ENCODE peak calls at places on chromosomes 4 and X, in nine cellular contexts. One of them, this sample, is unnamed.

GRCh38 chr4:133624744-133625143 is 475.6 kb downstream of the PCDH10 start:
- DNase-seq in PC-3: no peak
- DNase-seq in activated CD8-positive, alpha-beta memory T cell treated with anti-CD3 and anti-CD28 coated beads for 48 hours: no peak
- DNase-seq in HT-29: no peak
- DNase-seq in H4: no peak
- DNase-seq in activated T-helper 1 cell treated with anti-CD3 and anti-CD28 coated beads, Interleukin-12 subunit alpha, Interleukin-12 subunit beta, Interleukin-2, Interleukin-4 antibody, amounts not matched to agents 30 ng/mL and 10 ng/mL and 1 ng/mL, durations not matched to agents 14 hours and 24 hours and 36 hours: no peak
- DNase-seq in activated CD4-positive, alpha-beta T cell treated with anti-CD3 and anti-CD28 coated beads, Interleukin-2, amount 10 ng/mL, durations not matched to agents 7 days and 5 days: no peak
- DNase-seq in NCI-H774: no peak
- DNase-seq in chondrocyte: no peak
- DNase-seq in this sample: no peak

GRCh38 chr4:168794092-168794707 is 215.9 kb downstream of the CBR4 start:
- DNase-seq in PC-3: no peak
- DNase-seq in activated CD8-positive, alpha-beta memory T cell treated with anti-CD3 and anti-CD28 coated beads for 48 hours: no peak
- DNase-seq in HT-29: no peak
- DNase-seq in H4: no peak
- DNase-seq in activated T-helper 1 cell treated with anti-CD3 and anti-CD28 coated beads, Interleukin-12 subunit alpha, Interleukin-12 subunit beta, Interleukin-2, Interleukin-4 antibody, amounts not matched to agents 30 ng/mL and 10 ng/mL and 1 ng/mL, durations not matched to agents 14 hours and 24 hours and 36 hours: no peak
- DNase-seq in activated CD4-positive, alpha-beta T cell treated with anti-CD3 and anti-CD28 coated beads, Interleukin-2, amount 10 ng/mL, durations not matched to agents 7 days and 5 days: no peak
- DNase-seq in NCI-H774: no peak
- DNase-seq in chondrocyte: no peak
- DNase-seq in this sample: no peak

GRCh38 chrX:7444967-7445366 is 297.0 kb upstream of the PUDP start:
- DNase-seq in PC-3: peak; percentile 59
- DNase-seq in activated CD8-positive, alpha-beta memory T cell treated with anti-CD3 and anti-CD28 coated beads for 48 hours: no peak
- DNase-seq in HT-29: no peak
- DNase-seq in H4: no peak
- DNase-seq in activated T-helper 1 cell treated with anti-CD3 and anti-CD28 coated beads, Interleukin-12 subunit alpha, Interleukin-12 subunit beta, Interleukin-2, Interleukin-4 antibody, amounts not matched to agents 30 ng/mL and 10 ng/mL and 1 ng/mL, durations not matched to agents 14 hours and 24 hours and 36 hours: no peak
- DNase-seq in activated CD4-positive, alpha-beta T cell treated with anti-CD3 and anti-CD28 coated beads, Interleukin-2, amount 10 ng/mL, durations not matched to agents 7 days and 5 days: no peak
- DNase-seq in NCI-H774: no peak
- DNase-seq in chondrocyte: no peak
- DNase-seq in this sample: peak; percentile 94

GRCh38 chrX:103503853-103504207 is 15.5 kb downstream of the RAB40A start:
- DNase-seq in PC-3: no peak
- DNase-seq in activated CD8-positive, alpha-beta memory T cell treated with anti-CD3 and anti-CD28 coated beads for 48 hours: no peak
- DNase-seq in HT-29: no peak
- DNase-seq in H4: no peak
- DNase-seq in activated T-helper 1 cell treated with anti-CD3 and anti-CD28 coated beads, Interleukin-12 subunit alpha, Interleukin-12 subunit beta, Interleukin-2, Interleukin-4 antibody, amounts not matched to agents 30 ng/mL and 10 ng/mL and 1 ng/mL, durations not matched to agents 14 hours and 24 hours and 36 hours: no peak
- DNase-seq in activated CD4-positive, alpha-beta T cell treated with anti-CD3 and anti-CD28 coated beads, Interleukin-2, amount 10 ng/mL, durations not matched to agents 7 days and 5 days: no peak
- DNase-seq in NCI-H774: no peak
- DNase-seq in chondrocyte: no peak
- DNase-seq in this sample: no peak

GRCh38 chr4:168852387-168852786 is 157.7 kb downstream of the CBR4 start:
- DNase-seq in PC-3: no peak
- DNase-seq in activated CD8-positive, alpha-beta memory T cell treated with anti-CD3 and anti-CD28 coated beads for 48 hours: no peak
- DNase-seq in HT-29: no peak
- DNase-seq in H4: no peak
- DNase-seq in activated T-helper 1 cell treated with anti-CD3 and anti-CD28 coated beads, Interleukin-12 subunit alpha, Interleukin-12 subunit beta, Interleukin-2, Interleukin-4 antibody, amounts not matched to agents 30 ng/mL and 10 ng/mL and 1 ng/mL, durations not matched to agents 14 hours and 24 hours and 36 hours: no peak
- DNase-seq in activated CD4-positive, alpha-beta T cell treated with anti-CD3 and anti-CD28 coated beads, Interleukin-2, amount 10 ng/mL, durations not matched to agents 7 days and 5 days: no peak
- DNase-seq in NCI-H774: no peak
- DNase-seq in chondrocyte: no peak
- DNase-seq in this sample: no peak

GRCh38 chr4:121655320-121656268 is 41.2 kb downstream of the ANXA5 start:
- DNase-seq in PC-3: no peak
- DNase-seq in activated CD8-positive, alpha-beta memory T cell treated with anti-CD3 and anti-CD28 coated beads for 48 hours: no peak
- DNase-seq in HT-29: no peak
- DNase-seq in H4: no peak
- DNase-seq in activated T-helper 1 cell treated with anti-CD3 and anti-CD28 coated beads, Interleukin-12 subunit alpha, Interleukin-12 subunit beta, Interleukin-2, Interleukin-4 antibody, amounts not matched to agents 30 ng/mL and 10 ng/mL and 1 ng/mL, durations not matched to agents 14 hours and 24 hours and 36 hours: no peak
- DNase-seq in activated CD4-positive, alpha-beta T cell treated with anti-CD3 and anti-CD28 coated beads, Interleukin-2, amount 10 ng/mL, durations not matched to agents 7 days and 5 days: no peak
- DNase-seq in NCI-H774: no peak
- DNase-seq in chondrocyte: no peak
- DNase-seq in this sample: no peak

GRCh38 chr4:184190711-184191110 is 27.0 kb downstream of the ENPP6 start:
- DNase-seq in PC-3: no peak
- DNase-seq in activated CD8-positive, alpha-beta memory T cell treated with anti-CD3 and anti-CD28 coated beads for 48 hours: no peak
- DNase-seq in HT-29: no peak
- DNase-seq in H4: no peak
- DNase-seq in activated T-helper 1 cell treated with anti-CD3 and anti-CD28 coated beads, Interleukin-12 subunit alpha, Interleukin-12 subunit beta, Interleukin-2, Interleukin-4 antibody, amounts not matched to agents 30 ng/mL and 10 ng/mL and 1 ng/mL, durations not matched to agents 14 hours and 24 hours and 36 hours: no peak
- DNase-seq in activated CD4-positive, alpha-beta T cell treated with anti-CD3 and anti-CD28 coated beads, Interleukin-2, amount 10 ng/mL, durations not matched to agents 7 days and 5 days: no peak
- DNase-seq in NCI-H774: no peak
- DNase-seq in chondrocyte: no peak
- DNase-seq in this sample: no peak

GRCh38 chr4:51890760-51891159 is 47.8 kb downstream of the DCUN1D4 start:
- DNase-seq in PC-3: no peak
- DNase-seq in activated CD8-positive, alpha-beta memory T cell treated with anti-CD3 and anti-CD28 coated beads for 48 hours: no peak
- DNase-seq in HT-29: no peak
- DNase-seq in H4: no peak
- DNase-seq in activated T-helper 1 cell treated with anti-CD3 and anti-CD28 coated beads, Interleukin-12 subunit alpha, Interleukin-12 subunit beta, Interleukin-2, Interleukin-4 antibody, amounts not matched to agents 30 ng/mL and 10 ng/mL and 1 ng/mL, durations not matched to agents 14 hours and 24 hours and 36 hours: no peak
- DNase-seq in activated CD4-positive, alpha-beta T cell treated with anti-CD3 and anti-CD28 coated beads, Interleukin-2, amount 10 ng/mL, durations not matched to agents 7 days and 5 days: no peak
- DNase-seq in NCI-H774: no peak
- DNase-seq in chondrocyte: no peak
- DNase-seq in this sample: no peak

GRCh38 chr4:75985116-75985515 is 5.6 kb downstream of the SDAD1 start:
- DNase-seq in PC-3: peak; percentile 59
- DNase-seq in activated CD8-positive, alpha-beta memory T cell treated with anti-CD3 and anti-CD28 coated beads for 48 hours: no peak
- DNase-seq in HT-29: no peak
- DNase-seq in H4: no peak
- DNase-seq in activated T-helper 1 cell treated with anti-CD3 and anti-CD28 coated beads, Interleukin-12 subunit alpha, Interleukin-12 subunit beta, Interleukin-2, Interleukin-4 antibody, amounts not matched to agents 30 ng/mL and 10 ng/mL and 1 ng/mL, durations not matched to agents 14 hours and 24 hours and 36 hours: no peak
- DNase-seq in activated CD4-positive, alpha-beta T cell treated with anti-CD3 and anti-CD28 coated beads, Interleukin-2, amount 10 ng/mL, durations not matched to agents 7 days and 5 days: no peak
- DNase-seq in NCI-H774: no peak
- DNase-seq in chondrocyte: no peak
- DNase-seq in this sample: peak; percentile 93

GRCh38 chr4:92381640-92382039 is 77.9 kb downstream of the GRID2 start:
- DNase-seq in PC-3: no peak
- DNase-seq in activated CD8-positive, alpha-beta memory T cell treated with anti-CD3 and anti-CD28 coated beads for 48 hours: no peak
- DNase-seq in HT-29: no peak
- DNase-seq in H4: no peak
- DNase-seq in activated T-helper 1 cell treated with anti-CD3 and anti-CD28 coated beads, Interleukin-12 subunit alpha, Interleukin-12 subunit beta, Interleukin-2, Interleukin-4 antibody, amounts not matched to agents 30 ng/mL and 10 ng/mL and 1 ng/mL, durations not matched to agents 14 hours and 24 hours and 36 hours: no peak
- DNase-seq in activated CD4-positive, alpha-beta T cell treated with anti-CD3 and anti-CD28 coated beads, Interleukin-2, amount 10 ng/mL, durations not matched to agents 7 days and 5 days: no peak
- DNase-seq in NCI-H774: no peak
- DNase-seq in chondrocyte: no peak
- DNase-seq in this sample: peak; percentile 6

GRCh38 chr4:106986486-106986885 is 49.6 kb downstream of the DKK2 start:
- DNase-seq in PC-3: no peak
- DNase-seq in activated CD8-positive, alpha-beta memory T cell treated with anti-CD3 and anti-CD28 coated beads for 48 hours: no peak
- DNase-seq in HT-29: no peak
- DNase-seq in H4: no peak
- DNase-seq in activated T-helper 1 cell treated with anti-CD3 and anti-CD28 coated beads, Interleukin-12 subunit alpha, Interleukin-12 subunit beta, Interleukin-2, Interleukin-4 antibody, amounts not matched to agents 30 ng/mL and 10 ng/mL and 1 ng/mL, durations not matched to agents 14 hours and 24 hours and 36 hours: no peak
- DNase-seq in activated CD4-positive, alpha-beta T cell treated with anti-CD3 and anti-CD28 coated beads, Interleukin-2, amount 10 ng/mL, durations not matched to agents 7 days and 5 days: no peak
- DNase-seq in NCI-H774: no peak
- DNase-seq in chondrocyte: no peak
- DNase-seq in this sample: peak; percentile 4

GRCh38 chrX:154648931-154649863 is 4.2 kb downstream of the CTAG2 start:
- DNase-seq in PC-3: no peak
- DNase-seq in activated CD8-positive, alpha-beta memory T cell treated with anti-CD3 and anti-CD28 coated beads for 48 hours: no peak
- DNase-seq in HT-29: no peak
- DNase-seq in H4: no peak
- DNase-seq in activated T-helper 1 cell treated with anti-CD3 and anti-CD28 coated beads, Interleukin-12 subunit alpha, Interleukin-12 subunit beta, Interleukin-2, Interleukin-4 antibody, amounts not matched to agents 30 ng/mL and 10 ng/mL and 1 ng/mL, durations not matched to agents 14 hours and 24 hours and 36 hours: no peak
- DNase-seq in activated CD4-positive, alpha-beta T cell treated with anti-CD3 and anti-CD28 coated beads, Interleukin-2, amount 10 ng/mL, durations not matched to agents 7 days and 5 days: no peak
- DNase-seq in NCI-H774: no peak
- DNase-seq in chondrocyte: peak; percentile 74
- DNase-seq in this sample: no peak

GRCh38 chrX:8868070-8868795 is 67.0 kb upstream of the FAM9A start:
- DNase-seq in PC-3: peak; percentile 92
- DNase-seq in activated CD8-positive, alpha-beta memory T cell treated with anti-CD3 and anti-CD28 coated beads for 48 hours: no peak
- DNase-seq in HT-29: no peak
- DNase-seq in H4: peak; percentile 33
- DNase-seq in activated T-helper 1 cell treated with anti-CD3 and anti-CD28 coated beads, Interleukin-12 subunit alpha, Interleukin-12 subunit beta, Interleukin-2, Interleukin-4 antibody, amounts not matched to agents 30 ng/mL and 10 ng/mL and 1 ng/mL, durations not matched to agents 14 hours and 24 hours and 36 hours: no peak
- DNase-seq in activated CD4-positive, alpha-beta T cell treated with anti-CD3 and anti-CD28 coated beads, Interleukin-2, amount 10 ng/mL, durations not matched to agents 7 days and 5 days: no peak
- DNase-seq in NCI-H774: no peak
- DNase-seq in chondrocyte: no peak
- DNase-seq in this sample: peak; percentile 63

GRCh38 chr4:159307929-159308328 is 205.1 kb downstream of the RAPGEF2 start:
- DNase-seq in PC-3: no peak
- DNase-seq in activated CD8-positive, alpha-beta memory T cell treated with anti-CD3 and anti-CD28 coated beads for 48 hours: no peak
- DNase-seq in HT-29: no peak
- DNase-seq in H4: no peak
- DNase-seq in activated T-helper 1 cell treated with anti-CD3 and anti-CD28 coated beads, Interleukin-12 subunit alpha, Interleukin-12 subunit beta, Interleukin-2, Interleukin-4 antibody, amounts not matched to agents 30 ng/mL and 10 ng/mL and 1 ng/mL, durations not matched to agents 14 hours and 24 hours and 36 hours: no peak
- DNase-seq in activated CD4-positive, alpha-beta T cell treated with anti-CD3 and anti-CD28 coated beads, Interleukin-2, amount 10 ng/mL, durations not matched to agents 7 days and 5 days: no peak
- DNase-seq in NCI-H774: no peak
- DNase-seq in chondrocyte: no peak
- DNase-seq in this sample: no peak

GRCh38 chr4:42339935-42340406 is 57.3 kb upstream of the SHISA3 start:
- DNase-seq in PC-3: no peak
- DNase-seq in activated CD8-positive, alpha-beta memory T cell treated with anti-CD3 and anti-CD28 coated beads for 48 hours: no peak
- DNase-seq in HT-29: no peak
- DNase-seq in H4: no peak
- DNase-seq in activated T-helper 1 cell treated with anti-CD3 and anti-CD28 coated beads, Interleukin-12 subunit alpha, Interleukin-12 subunit beta, Interleukin-2, Interleukin-4 antibody, amounts not matched to agents 30 ng/mL and 10 ng/mL and 1 ng/mL, durations not matched to agents 14 hours and 24 hours and 36 hours: no peak
- DNase-seq in activated CD4-positive, alpha-beta T cell treated with anti-CD3 and anti-CD28 coated beads, Interleukin-2, amount 10 ng/mL, durations not matched to agents 7 days and 5 days: no peak
- DNase-seq in NCI-H774: no peak
- DNase-seq in chondrocyte: no peak
- DNase-seq in this sample: peak; percentile 1

GRCh38 chr4:176307591-176307920 is 12.2 kb upstream of the SPCS3 start:
- DNase-seq in PC-3: no peak
- DNase-seq in activated CD8-positive, alpha-beta memory T cell treated with anti-CD3 and anti-CD28 coated beads for 48 hours: no peak
- DNase-seq in HT-29: no peak
- DNase-seq in H4: no peak
- DNase-seq in activated T-helper 1 cell treated with anti-CD3 and anti-CD28 coated beads, Interleukin-12 subunit alpha, Interleukin-12 subunit beta, Interleukin-2, Interleukin-4 antibody, amounts not matched to agents 30 ng/mL and 10 ng/mL and 1 ng/mL, durations not matched to agents 14 hours and 24 hours and 36 hours: no peak
- DNase-seq in activated CD4-positive, alpha-beta T cell treated with anti-CD3 and anti-CD28 coated beads, Interleukin-2, amount 10 ng/mL, durations not matched to agents 7 days and 5 days: no peak
- DNase-seq in NCI-H774: no peak
- DNase-seq in chondrocyte: no peak
- DNase-seq in this sample: no peak

GRCh38 chrX:136731207-136731782 is 49.4 kb downstream of the ARHGEF6 start:
- DNase-seq in PC-3: no peak
- DNase-seq in activated CD8-positive, alpha-beta memory T cell treated with anti-CD3 and anti-CD28 coated beads for 48 hours: no peak
- DNase-seq in HT-29: no peak
- DNase-seq in H4: no peak
- DNase-seq in activated T-helper 1 cell treated with anti-CD3 and anti-CD28 coated beads, Interleukin-12 subunit alpha, Interleukin-12 subunit beta, Interleukin-2, Interleukin-4 antibody, amounts not matched to agents 30 ng/mL and 10 ng/mL and 1 ng/mL, durations not matched to agents 14 hours and 24 hours and 36 hours: no peak
- DNase-seq in activated CD4-positive, alpha-beta T cell treated with anti-CD3 and anti-CD28 coated beads, Interleukin-2, amount 10 ng/mL, durations not matched to agents 7 days and 5 days: no peak
- DNase-seq in NCI-H774: no peak
- DNase-seq in chondrocyte: no peak
- DNase-seq in this sample: no peak

GRCh38 chr4:53059253-53059652 is 197.1 kb downstream of the RASL11B start:
- DNase-seq in PC-3: no peak
- DNase-seq in activated CD8-positive, alpha-beta memory T cell treated with anti-CD3 and anti-CD28 coated beads for 48 hours: no peak
- DNase-seq in HT-29: no peak
- DNase-seq in H4: no peak
- DNase-seq in activated T-helper 1 cell treated with anti-CD3 and anti-CD28 coated beads, Interleukin-12 subunit alpha, Interleukin-12 subunit beta, Interleukin-2, Interleukin-4 antibody, amounts not matched to agents 30 ng/mL and 10 ng/mL and 1 ng/mL, durations not matched to agents 14 hours and 24 hours and 36 hours: no peak
- DNase-seq in activated CD4-positive, alpha-beta T cell treated with anti-CD3 and anti-CD28 coated beads, Interleukin-2, amount 10 ng/mL, durations not matched to agents 7 days and 5 days: no peak
- DNase-seq in NCI-H774: no peak
- DNase-seq in chondrocyte: no peak
- DNase-seq in this sample: no peak

GRCh38 chr4:186192068-186192751 is 843 bp downstream of the CYP4V2 start:
- DNase-seq in PC-3: peak; percentile 6
- DNase-seq in activated CD8-positive, alpha-beta memory T cell treated with anti-CD3 and anti-CD28 coated beads for 48 hours: peak; percentile 13
- DNase-seq in HT-29: peak; percentile 29
- DNase-seq in H4: peak; percentile 26
- DNase-seq in activated T-helper 1 cell treated with anti-CD3 and anti-CD28 coated beads, Interleukin-12 subunit alpha, Interleukin-12 subunit beta, Interleukin-2, Interleukin-4 antibody, amounts not matched to agents 30 ng/mL and 10 ng/mL and 1 ng/mL, durations not matched to agents 14 hours and 24 hours and 36 hours: peak; percentile 25
- DNase-seq in activated CD4-positive, alpha-beta T cell treated with anti-CD3 and anti-CD28 coated beads, Interleukin-2, amount 10 ng/mL, durations not matched to agents 7 days and 5 days: peak; percentile 33
- DNase-seq in NCI-H774: no peak
- DNase-seq in chondrocyte: no peak
- DNase-seq in this sample: peak; percentile 50

GRCh38 chr4:152011469-152011868 is 250.7 kb upstream of the GATB start:
- DNase-seq in PC-3: peak; percentile 88
- DNase-seq in activated CD8-positive, alpha-beta memory T cell treated with anti-CD3 and anti-CD28 coated beads for 48 hours: no peak
- DNase-seq in HT-29: no peak
- DNase-seq in H4: no peak
- DNase-seq in activated T-helper 1 cell treated with anti-CD3 and anti-CD28 coated beads, Interleukin-12 subunit alpha, Interleukin-12 subunit beta, Interleukin-2, Interleukin-4 antibody, amounts not matched to agents 30 ng/mL and 10 ng/mL and 1 ng/mL, durations not matched to agents 14 hours and 24 hours and 36 hours: no peak
- DNase-seq in activated CD4-positive, alpha-beta T cell treated with anti-CD3 and anti-CD28 coated beads, Interleukin-2, amount 10 ng/mL, durations not matched to agents 7 days and 5 days: no peak
- DNase-seq in NCI-H774: no peak
- DNase-seq in chondrocyte: no peak
- DNase-seq in this sample: no peak

GRCh38 chr4:118845552-118846065 is 9.7 kb upstream of the SEC24D start:
- DNase-seq in PC-3: no peak
- DNase-seq in activated CD8-positive, alpha-beta memory T cell treated with anti-CD3 and anti-CD28 coated beads for 48 hours: no peak
- DNase-seq in HT-29: no peak
- DNase-seq in H4: no peak
- DNase-seq in activated T-helper 1 cell treated with anti-CD3 and anti-CD28 coated beads, Interleukin-12 subunit alpha, Interleukin-12 subunit beta, Interleukin-2, Interleukin-4 antibody, amounts not matched to agents 30 ng/mL and 10 ng/mL and 1 ng/mL, durations not matched to agents 14 hours and 24 hours and 36 hours: no peak
- DNase-seq in activated CD4-positive, alpha-beta T cell treated with anti-CD3 and anti-CD28 coated beads, Interleukin-2, amount 10 ng/mL, durations not matched to agents 7 days and 5 days: no peak
- DNase-seq in NCI-H774: no peak
- DNase-seq in chondrocyte: no peak
- DNase-seq in this sample: no peak

GRCh38 chr4:113094802-113095201 is 45.3 kb downstream of the ANK2 start:
- DNase-seq in PC-3: peak; percentile 30
- DNase-seq in activated CD8-positive, alpha-beta memory T cell treated with anti-CD3 and anti-CD28 coated beads for 48 hours: no peak
- DNase-seq in HT-29: peak; percentile 50
- DNase-seq in H4: peak; percentile 7
- DNase-seq in activated T-helper 1 cell treated with anti-CD3 and anti-CD28 coated beads, Interleukin-12 subunit alpha, Interleukin-12 subunit beta, Interleukin-2, Interleukin-4 antibody, amounts not matched to agents 30 ng/mL and 10 ng/mL and 1 ng/mL, durations not matched to agents 14 hours and 24 hours and 36 hours: no peak
- DNase-seq in activated CD4-positive, alpha-beta T cell treated with anti-CD3 and anti-CD28 coated beads, Interleukin-2, amount 10 ng/mL, durations not matched to agents 7 days and 5 days: no peak
- DNase-seq in NCI-H774: no peak
- DNase-seq in chondrocyte: no peak
- DNase-seq in this sample: no peak

GRCh38 chr4:152255437-152255836 is 280.5 kb downstream of the FBXW7 start:
- DNase-seq in PC-3: peak; percentile 51
- DNase-seq in activated CD8-positive, alpha-beta memory T cell treated with anti-CD3 and anti-CD28 coated beads for 48 hours: peak; percentile 23
- DNase-seq in HT-29: no peak
- DNase-seq in H4: no peak
- DNase-seq in activated T-helper 1 cell treated with anti-CD3 and anti-CD28 coated beads, Interleukin-12 subunit alpha, Interleukin-12 subunit beta, Interleukin-2, Interleukin-4 antibody, amounts not matched to agents 30 ng/mL and 10 ng/mL and 1 ng/mL, durations not matched to agents 14 hours and 24 hours and 36 hours: peak; percentile 70
- DNase-seq in activated CD4-positive, alpha-beta T cell treated with anti-CD3 and anti-CD28 coated beads, Interleukin-2, amount 10 ng/mL, durations not matched to agents 7 days and 5 days: peak; percentile 77
- DNase-seq in NCI-H774: no peak
- DNase-seq in chondrocyte: no peak
- DNase-seq in this sample: no peak

GRCh38 chr4:1171306-1172227 is 816 bp downstream of the SPON2 start:
- DNase-seq in PC-3: no peak
- DNase-seq in activated CD8-positive, alpha-beta memory T cell treated with anti-CD3 and anti-CD28 coated beads for 48 hours: no peak
- DNase-seq in HT-29: no peak
- DNase-seq in H4: no peak
- DNase-seq in activated T-helper 1 cell treated with anti-CD3 and anti-CD28 coated beads, Interleukin-12 subunit alpha, Interleukin-12 subunit beta, Interleukin-2, Interleukin-4 antibody, amounts not matched to agents 30 ng/mL and 10 ng/mL and 1 ng/mL, durations not matched to agents 14 hours and 24 hours and 36 hours: peak; percentile 52
- DNase-seq in activated CD4-positive, alpha-beta T cell treated with anti-CD3 and anti-CD28 coated beads, Interleukin-2, amount 10 ng/mL, durations not matched to agents 7 days and 5 days: peak; percentile 54
- DNase-seq in NCI-H774: no peak
- DNase-seq in chondrocyte: no peak
- DNase-seq in this sample: no peak

GRCh38 chrX:121642415-121642814 is 595.0 kb downstream of the GLUD2 start:
- DNase-seq in PC-3: peak; percentile 2
- DNase-seq in activated CD8-positive, alpha-beta memory T cell treated with anti-CD3 and anti-CD28 coated beads for 48 hours: no peak
- DNase-seq in HT-29: no peak
- DNase-seq in H4: peak; percentile 11
- DNase-seq in activated T-helper 1 cell treated with anti-CD3 and anti-CD28 coated beads, Interleukin-12 subunit alpha, Interleukin-12 subunit beta, Interleukin-2, Interleukin-4 antibody, amounts not matched to agents 30 ng/mL and 10 ng/mL and 1 ng/mL, durations not matched to agents 14 hours and 24 hours and 36 hours: no peak
- DNase-seq in activated CD4-positive, alpha-beta T cell treated with anti-CD3 and anti-CD28 coated beads, Interleukin-2, amount 10 ng/mL, durations not matched to agents 7 days and 5 days: no peak
- DNase-seq in NCI-H774: no peak
- DNase-seq in chondrocyte: no peak
- DNase-seq in this sample: peak; percentile 44

GRCh38 chrX:153800177-153800722 is 5.8 kb downstream of the SSR4 start:
- DNase-seq in PC-3: no peak
- DNase-seq in activated CD8-positive, alpha-beta memory T cell treated with anti-CD3 and anti-CD28 coated beads for 48 hours: no peak
- DNase-seq in HT-29: no peak
- DNase-seq in H4: no peak
- DNase-seq in activated T-helper 1 cell treated with anti-CD3 and anti-CD28 coated beads, Interleukin-12 subunit alpha, Interleukin-12 subunit beta, Interleukin-2, Interleukin-4 antibody, amounts not matched to agents 30 ng/mL and 10 ng/mL and 1 ng/mL, durations not matched to agents 14 hours and 24 hours and 36 hours: no peak
- DNase-seq in activated CD4-positive, alpha-beta T cell treated with anti-CD3 and anti-CD28 coated beads, Interleukin-2, amount 10 ng/mL, durations not matched to agents 7 days and 5 days: no peak
- DNase-seq in NCI-H774: no peak
- DNase-seq in chondrocyte: no peak
- DNase-seq in this sample: no peak

GRCh38 chr4:107888237-107888636 is 43.1 kb upstream of the CYP2U1 start:
- DNase-seq in PC-3: no peak
- DNase-seq in activated CD8-positive, alpha-beta memory T cell treated with anti-CD3 and anti-CD28 coated beads for 48 hours: no peak
- DNase-seq in HT-29: no peak
- DNase-seq in H4: no peak
- DNase-seq in activated T-helper 1 cell treated with anti-CD3 and anti-CD28 coated beads, Interleukin-12 subunit alpha, Interleukin-12 subunit beta, Interleukin-2, Interleukin-4 antibody, amounts not matched to agents 30 ng/mL and 10 ng/mL and 1 ng/mL, durations not matched to agents 14 hours and 24 hours and 36 hours: no peak
- DNase-seq in activated CD4-positive, alpha-beta T cell treated with anti-CD3 and anti-CD28 coated beads, Interleukin-2, amount 10 ng/mL, durations not matched to agents 7 days and 5 days: no peak
- DNase-seq in NCI-H774: no peak
- DNase-seq in chondrocyte: no peak
- DNase-seq in this sample: no peak

This sample was measured in mammary epithelial cell.